ENCODE peak calls at places on chromosomes 4 and X, in ten cellular contexts. G is fibroblast of lung, L is neural progenitor cell, S is ascending aorta, N is fibroblast of pulmonary artery, D is neural crest cell, Q is thoracic aorta, C is ovary, R is MM.1S, X is GM13977. F is an unnamed sample.

GRCh38 chr4:56298210-56298609 is 89.1 kb downstream of the AASDH start:
- DNase-seq in G (no peak), L (no peak), S (no peak), N (no peak), D (no peak), Q (no peak), C (no peak), R (no peak), X (no peak), F (no peak)

GRCh38 chr4:184728858-184729257 is 5.0 kb downstream of the CENPU start:
- DNase-seq in G (peak; percentile 44), L (no peak), S (no peak), N (peak; percentile 88), D (no peak), Q (no peak), C (no peak), R (no peak), X (no peak), F (no peak)

GRCh38 chr4:55127521-55127920 is 2.1 kb upstream of the KDR start:
- DNase-seq in G (no peak), L (no peak), S (no peak), N (peak; percentile 81), D (no peak), Q (no peak), C (no peak), R (no peak), X (no peak), F (no peak)

GRCh38 chr4:96097693-96098092 is 257.8 kb downstream of the PDHA2 start:
- DNase-seq in G (no peak), L (no peak), S (no peak), N (no peak), D (no peak), Q (no peak), C (no peak), R (no peak), X (no peak), F (no peak)

GRCh38 chr4:74370912-74371311 is 6.0 kb downstream of the EREG start:
- DNase-seq in G (peak; percentile 82), L (peak; percentile 69), S (no peak), N (peak; percentile 82), D (peak; percentile 18), Q (no peak), C (no peak), R (peak; percentile 61), X (peak; percentile 43), F (no peak)

GRCh38 chr4:100188829-100189228 is 1.4 kb downstream of the DDIT4L start:
- DNase-seq in G (no peak), L (no peak), S (no peak), N (no peak), D (no peak), Q (no peak), C (no peak), R (peak; percentile 15), X (no peak), F (peak; percentile 41)

GRCh38 chrX:32191316-32191715 is 1020.0 kb downstream of the DMD start:
- DNase-seq in G (no peak), L (no peak), S (no peak), N (no peak), D (no peak), Q (no peak), C (no peak), R (no peak), X (no peak), F (no peak)

GRCh38 chr4:119172223-119172622 is 36.6 kb downstream of the MYOZ2 start:
- DNase-seq in G (no peak), L (no peak), S (no peak), N (no peak), D (no peak), Q (no peak), C (no peak), R (no peak), X (no peak), F (no peak)

GRCh38 chrX:110665636-110666035 is 130.0 kb downstream of the CHRDL1 start:
- DNase-seq in G (peak; percentile 1), L (peak; percentile 50), S (no peak), N (peak; percentile 11), D (peak; percentile 41), Q (no peak), C (no peak), R (peak; percentile 36), X (peak; percentile 8), F (peak; percentile 18)

GRCh38 chr4:166021617-166022016 is 148.6 kb downstream of the TLL1 start:
- DNase-seq in G (no peak), L (no peak), S (no peak), N (no peak), D (no peak), Q (no peak), C (no peak), R (no peak), X (no peak), F (no peak)

GRCh38 chr4:15965325-15965724 is 2.4 kb upstream of the FGFBP2 start:
- DNase-seq in G (no peak), L (no peak), S (no peak), N (no peak), D (no peak), Q (no peak), C (no peak), R (no peak), X (no peak), F (no peak)

GRCh38 chr4:15963568-15963967 is 593 bp upstream of the FGFBP2 start:
- DNase-seq in G (no peak), L (no peak), S (no peak), N (no peak), D (no peak), Q (no peak), C (no peak), R (no peak), X (peak; percentile 63), F (no peak)

GRCh38 chr4:15963001-15963451 is at the start of gene FGFBP2:
- DNase-seq in G (peak; percentile 26), L (peak; percentile 67), S (no peak), N (peak; percentile 48), D (peak; percentile 31), Q (no peak), C (no peak), R (no peak), X (no peak), F (peak; percentile 19)

GRCh38 chr4:15961778-15962510 is 1.0 kb downstream of the FGFBP2 start:
- DNase-seq in G (no peak), L (no peak), S (no peak), N (no peak), D (no peak), Q (no peak), C (no peak), R (no peak), X (no peak), F (no peak)

GRCh38 chr4:15964159-15964558 is 1.2 kb upstream of the FGFBP2 start:
- DNase-seq in G (no peak), L (no peak), S (no peak), N (no peak), D (no peak), Q (no peak), C (no peak), R (no peak), X (no peak), F (no peak)
- TF ChIP-seq CTCF in G (no peak), L (peak; percentile 7), S (no peak), N (no peak), D (no peak), Q (no peak), C (no peak), R (no peak), X (peak; percentile 9), F (no peak)

GRCh38 chr4:41215969-41216293 is 1.6 kb upstream of the APBB2 start:
- DNase-seq in G (no peak), L (no peak), S (no peak), N (no peak), D (no peak), Q (no peak), C (no peak), R (no peak), X (peak; percentile 27), F (no peak)

GRCh38 chr4:41217020-41217333 is 2.6 kb upstream of the APBB2 start:
- DNase-seq in G (no peak), L (no peak), S (no peak), N (no peak), D (no peak), Q (no peak), C (no peak), R (no peak), X (no peak), F (no peak)

GRCh38 chr4:41215155-41215554 is 813 bp upstream of the APBB2 start:
- DNase-seq in G (no peak), L (no peak), S (no peak), N (no peak), D (no peak), Q (no peak), C (no peak), R (no peak), X (no peak), F (no peak)

GRCh38 chr4:41217373-41217772 is 3.0 kb upstream of the APBB2 start:
- DNase-seq in G (no peak), L (no peak), S (no peak), N (no peak), D (no peak), Q (no peak), C (no peak), R (no peak), X (no peak), F (no peak)

DNA sequence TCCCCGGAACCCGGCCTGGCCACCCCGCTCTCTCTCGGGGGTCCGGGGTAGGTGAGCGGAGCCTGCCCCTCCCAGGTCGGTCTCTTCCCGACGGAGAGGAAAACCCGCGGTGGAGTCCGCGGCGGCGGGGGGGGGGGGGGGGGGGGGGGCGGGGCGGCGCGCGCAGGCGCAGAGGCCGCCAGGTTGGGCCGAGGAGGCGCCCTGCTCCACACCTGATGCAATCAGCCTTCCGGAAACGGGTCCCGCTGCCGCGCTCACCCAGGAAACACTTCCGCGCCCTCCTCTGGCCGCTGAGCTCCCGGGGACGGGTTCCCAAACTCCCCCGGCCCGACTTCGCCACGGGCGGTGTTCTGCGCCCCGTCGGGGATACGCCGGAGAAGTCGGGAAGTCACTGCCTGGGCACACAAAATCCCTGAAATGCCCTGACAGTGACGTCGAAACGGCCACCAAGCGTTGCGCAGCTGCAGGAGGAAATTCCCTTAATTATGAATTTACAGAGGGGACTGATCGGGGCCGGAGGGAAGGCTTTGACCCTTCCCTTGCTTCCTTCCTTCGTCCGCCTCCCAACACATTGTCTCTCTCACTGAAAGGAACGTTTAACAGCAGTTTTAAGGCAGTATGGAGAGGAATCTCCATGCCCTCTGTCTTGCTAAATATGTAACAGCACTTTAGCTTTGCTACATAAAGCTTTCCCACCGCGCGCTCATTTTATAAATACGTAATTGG is 2.1 kb upstream of the APBB2 start:
- DNase-seq in G (peak; percentile 76), L (peak; percentile 78), S (no peak), N (peak; percentile 76), D (peak; percentile 54), Q (no peak), C (peak; percentile 86), R (peak; percentile 72), X (peak; percentile 89), F (peak; percentile 81)
- TF ChIP-seq CTCF in G (peak; percentile 49), L (peak; percentile 36), S (peak; percentile 24), N (peak; percentile 39), D (peak; percentile 52), Q (peak; percentile 39), C (peak; percentile 61), R (peak; percentile 33), X (peak; percentile 26), F (peak; percentile 12)

GRCh38 chr4:107050525-107051135 is 14.5 kb upstream of the DKK2 start:
- DNase-seq in G (no peak), L (peak; percentile 15), S (no peak), N (no peak), D (no peak), Q (no peak), C (no peak), R (peak; percentile 27), X (no peak), F (no peak)
- TF ChIP-seq CTCF in G (peak; percentile 75), L (peak; percentile 68), S (peak; percentile 32), N (peak; percentile 82), D (peak; percentile 76), Q (peak; percentile 42), C (no peak), R (peak; percentile 59), X (peak; percentile 39), F (peak; percentile 34)

GRCh38 chrX:38335382-38335781 is 8.1 kb upstream of the RPGR start:
- DNase-seq in G (no peak), L (no peak), S (no peak), N (no peak), D (no peak), Q (no peak), C (no peak), R (no peak), X (no peak), F (no peak)
- TF ChIP-seq CTCF in G (no peak), L (no peak), S (no peak), N (peak; percentile 39), D (no peak), Q (no peak), C (no peak), R (no peak), X (no peak), F (no peak)